ENCODE peak calls at places on chromosomes 12 and 14, in ten cellular contexts. W is suprapubic skin, S is HepG2, K is GM23338, Q is esophagus muscularis mucosa, X is prostate gland, F is stomach, N is K562, T is sigmoid colon, I is SK-N-SH. L is an unnamed sample. For H3K36me3, the result is how much of the 10 kb centered on the place peaks cover.

GRCh38 chr12:15118946-15119345 is 102.3 kb downstream of the RERG start:
- DNase-seq in W (no peak), S (no peak), K (no peak), Q (no peak), X (no peak), F (no peak), N (no peak), T (no peak), I (no peak), L (no peak)

GRCh38 chr12:56333679-56334489 is at the start of gene PAN2:
- DNase-seq in W (peak), S (peak), K (peak), Q (peak), X (peak), F (peak), N (peak), T (peak), I (peak), L (peak)

GRCh38 chr12:106919910-106920544 is 35.7 kb upstream of the TMEM263 start:
- DNase-seq in W (no peak), S (peak), K (peak), Q (no peak), X (peak), F (no peak), N (peak), T (no peak), I (peak), L (no peak)

GRCh38 chr12:89578499-89578898 is 52.7 kb upstream of the POC1B start:
- DNase-seq in W (no peak), S (no peak), K (no peak), Q (no peak), X (no peak), F (no peak), N (no peak), T (no peak), I (no peak), L (no peak)

GRCh38 chr12:108313236-108313608 is 25.9 kb downstream of the CMKLR1 start:
- DNase-seq in W (no peak), S (no peak), K (no peak), Q (no peak), X (no peak), F (no peak), N (no peak), T (no peak), I (no peak), L (no peak)

GRCh38 chr14:69876848-69877306 is 2.3 kb upstream of the SMOC1 start:
- DNase-seq in W (no peak), S (peak), K (no peak), Q (no peak), X (no peak), F (no peak), N (no peak), T (no peak), I (no peak), L (no peak)

GRCh38 chr12:21438643-21439042 is 1.2 kb downstream of the PYROXD1 start:
- DNase-seq in W (no peak), S (no peak), K (no peak), Q (no peak), X (no peak), F (no peak), N (no peak), T (no peak), I (no peak), L (no peak)

GRCh38 chr12:46452776-46453175 is 80.2 kb upstream of the SLC38A2 start:
- DNase-seq in W (no peak), S (no peak), K (no peak), Q (no peak), X (no peak), F (no peak), N (no peak), T (no peak), I (no peak), L (no peak)

GRCh38 chr12:59041241-59042121 is 121.2 kb upstream of the LRIG3 start:
- DNase-seq in W (no peak), S (no peak), K (no peak), Q (no peak), X (peak), F (no peak), N (no peak), T (no peak), I (no peak), L (no peak)

GRCh38 chr12:112176321-112177010 is 51.1 kb downstream of the TRAFD1 start:
- DNase-seq in W (no peak), S (no peak), K (no peak), Q (no peak), X (no peak), F (no peak), N (no peak), T (peak), I (no peak), L (no peak)

GRCh38 chr12:113040722-113041168 is 15.8 kb upstream of the DTX1 start:
- DNase-seq in W (peak), S (peak), K (no peak), Q (peak), X (no peak), F (peak), N (no peak), T (peak), I (no peak), L (peak)

GRCh38 chr12:50788562-50788961 is 24.7 kb downstream of the ATF1 start:
- DNase-seq in W (no peak), S (peak), K (no peak), Q (no peak), X (no peak), F (no peak), N (no peak), T (no peak), I (no peak), L (no peak)

GRCh38 chr14:75262641-75263040 is 16.0 kb upstream of the FOS start:
- DNase-seq in W (no peak), S (no peak), K (no peak), Q (no peak), X (no peak), F (no peak), N (no peak), T (peak), I (no peak), L (no peak)

GRCh38 chr12:21234395-21234794 is 100.3 kb downstream of the SLCO1A2 start:
- DNase-seq in W (no peak), S (no peak), K (no peak), Q (no peak), X (no peak), F (no peak), N (no peak), T (no peak), I (no peak), L (no peak)

GRCh38 chr12:40016960-40017359 is 88.9 kb downstream of the SLC2A13 start:
- DNase-seq in W (no peak), S (no peak), K (no peak), Q (no peak), X (no peak), F (no peak), N (peak), T (no peak), I (no peak), L (peak)

GRCh38 chr12:77943466-77943865 is 112.8 kb downstream of the NAV3 start:
- DNase-seq in W (no peak), S (no peak), K (no peak), Q (no peak), X (peak), F (no peak), N (no peak), T (no peak), I (no peak), L (no peak)

GRCh38 chr12:93380480-93381121 is 2.9 kb downstream of the NUDT4 start:
- DNase-seq in W (no peak), S (peak), K (peak), Q (no peak), X (no peak), F (no peak), N (no peak), T (no peak), I (peak), L (no peak)

GRCh38 chr12:47803196-47803875 is 16.4 kb downstream of the HDAC7 start:
- DNase-seq in W (no peak), S (no peak), K (no peak), Q (no peak), X (no peak), F (no peak), N (no peak), T (no peak), I (no peak), L (no peak)

GRCh38 chr14:92598549-92598905 is 84.9 kb downstream of the RIN3 start:
- DNase-seq in W (no peak), S (no peak), K (no peak), Q (no peak), X (no peak), F (no peak), N (no peak), T (no peak), I (no peak), L (no peak)

GRCh38 chr12:124379938-124380754 is 85.3 kb downstream of the RFLNA start:
- DNase-seq in W (no peak), S (no peak), K (no peak), Q (no peak), X (peak), F (peak), N (no peak), T (peak), I (no peak), L (peak)
- TF ChIP-seq POLR2AphosphoS5 in W (peak), S (no peak), K (peak), Q (peak), X (peak), F (peak), N (no peak), T (peak), I (peak), L (peak)

GRCh38 chr14:95353007-95353406 is 33.3 kb upstream of the CLMN start:
- DNase-seq in W (no peak), S (no peak), K (no peak), Q (no peak), X (no peak), F (no peak), N (no peak), T (no peak), I (no peak), L (no peak)
- H3K27ac ChIP-seq in W (no peak), S (no peak), K (no peak), Q (no peak), X (no peak), F (no peak), N (no peak), T (no peak), I (no peak), L (no peak)

DNA sequence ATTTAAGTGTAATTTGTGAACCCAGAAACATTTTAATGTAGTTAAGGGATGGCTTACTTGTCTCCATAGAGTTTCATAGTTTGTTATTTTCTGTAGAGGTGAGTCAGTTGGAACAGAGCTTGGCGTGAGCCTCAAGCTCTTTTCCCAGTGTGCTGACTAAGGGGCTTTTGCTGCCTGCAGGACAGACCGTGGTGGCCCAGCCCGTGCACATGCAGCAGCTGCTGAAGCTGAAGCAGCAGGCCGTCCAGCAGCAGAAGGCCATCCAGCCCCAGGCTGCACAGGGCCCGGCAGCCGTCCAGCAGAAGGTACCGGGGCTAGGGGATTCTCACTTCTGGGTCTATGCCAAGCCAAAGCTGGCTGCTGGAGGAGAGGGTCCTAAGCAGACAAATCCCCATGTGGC is 76.9 kb downstream of the DDX51 start:
- DNase-seq in W (no peak), S (no peak), K (no peak), Q (no peak), X (no peak), F (no peak), N (no peak), T (no peak), I (no peak), L (no peak)
- H3K36me3 ChIP-seq in W (half or more), S (under half), K (under half), Q (half or more), X (under half), F (half or more), N (half or more), T (half or more), I (under half), L (under half)

GRCh38 chr14:22097606-22098292 is 424.1 kb upstream of the OR4E1 start:
- DNase-seq in W (no peak), S (no peak), K (no peak), Q (no peak), X (no peak), F (no peak), N (no peak), T (no peak), I (no peak), L (no peak)

GRCh38 chr14:22097072-22097471 is 423.5 kb upstream of the OR4E1 start:
- DNase-seq in W (no peak), S (no peak), K (no peak), Q (no peak), X (no peak), F (no peak), N (no peak), T (no peak), I (no peak), L (no peak)

GRCh38 chr14:22096511-22096890 is 422.9 kb upstream of the OR4E1 start:
- DNase-seq in W (no peak), S (no peak), K (no peak), Q (no peak), X (no peak), F (no peak), N (no peak), T (no peak), I (no peak), L (no peak)

GRCh38 chr14:22098435-22098834 is 424.8 kb upstream of the OR4E1 start:
- DNase-seq in W (no peak), S (no peak), K (no peak), Q (no peak), X (no peak), F (no peak), N (no peak), T (no peak), I (no peak), L (no peak)

DNA sequence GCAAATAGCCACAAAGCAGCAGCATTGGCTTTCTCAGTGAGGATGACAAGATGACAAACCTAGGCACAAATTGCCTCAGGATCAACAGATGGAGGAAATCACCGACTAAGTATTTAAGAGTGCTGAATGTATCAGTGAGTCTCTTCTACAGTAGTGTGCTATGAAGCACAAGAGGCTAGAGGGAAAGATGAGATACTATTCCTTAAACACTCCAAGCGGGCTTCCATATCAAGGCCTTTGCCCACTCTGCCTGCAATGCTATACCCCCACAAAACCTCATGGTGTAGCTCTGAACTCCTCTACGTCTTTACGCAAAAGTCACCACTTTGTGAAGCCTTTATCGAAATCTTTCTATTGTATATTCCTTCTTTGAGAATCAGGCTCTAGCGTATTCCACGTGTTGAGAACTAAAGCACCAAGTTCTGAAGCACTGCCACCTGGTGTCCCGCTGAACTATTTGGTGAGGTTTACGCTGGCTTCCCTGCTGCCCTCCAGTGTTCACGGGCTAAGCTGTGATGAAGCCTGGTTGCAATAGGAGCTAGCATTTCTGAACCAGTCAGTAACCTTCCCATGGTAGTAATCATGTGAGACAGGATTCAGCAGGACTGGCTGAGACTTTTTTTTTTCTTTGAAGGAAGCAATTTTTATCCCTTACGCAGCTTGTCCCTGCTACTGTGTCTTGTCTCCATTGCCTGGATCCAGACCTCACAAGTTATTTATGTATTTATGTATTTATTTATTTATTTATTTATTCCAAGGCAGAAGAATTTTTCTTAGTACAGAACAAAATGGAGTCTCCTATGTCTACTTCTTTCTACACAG is 426.5 kb upstream of the OR4E1 start:
- DNase-seq in W (peak), S (peak), K (peak), Q (no peak), X (peak), F (peak), N (peak), T (peak), I (peak), L (peak)
- TF ChIP-seq POLR2AphosphoS5 in W (no peak), S (no peak), K (no peak), Q (no peak), X (peak), F (no peak), N (no peak), T (no peak), I (no peak), L (no peak)

GRCh38 chr14:103539056-103539825 is 10.2 kb downstream of the TRMT61A start:
- DNase-seq in W (no peak), S (no peak), K (no peak), Q (no peak), X (no peak), F (no peak), N (no peak), T (no peak), I (no peak), L (no peak)

GRCh38 chr14:103537175-103537990 is 8.4 kb downstream of the TRMT61A start:
- DNase-seq in W (no peak), S (no peak), K (no peak), Q (no peak), X (no peak), F (no peak), N (no peak), T (peak), I (no peak), L (no peak)

GRCh38 chr14:103535891-103536565 is 7.0 kb downstream of the TRMT61A start:
- DNase-seq in W (no peak), S (no peak), K (no peak), Q (no peak), X (no peak), F (no peak), N (no peak), T (peak), I (no peak), L (no peak)

GRCh38 chr14:103536693-103537092 is 7.7 kb downstream of the TRMT61A start:
- DNase-seq in W (no peak), S (no peak), K (no peak), Q (no peak), X (no peak), F (no peak), N (no peak), T (peak), I (no peak), L (no peak)

GRCh38 chr14:103538291-103539055 is 9.5 kb downstream of the TRMT61A start:
- DNase-seq in W (no peak), S (no peak), K (no peak), Q (no peak), X (no peak), F (peak), N (no peak), T (peak), I (peak), L (no peak)
- H3K27ac ChIP-seq in W (peak), S (no peak), K (no peak), Q (peak), X (peak), F (peak), N (no peak), T (peak), I (no peak), L (peak)

GRCh38 chr12:128687851-128688250 is 135.9 kb downstream of the SLC15A4 start:
- DNase-seq in W (no peak), S (no peak), K (no peak), Q (no peak), X (no peak), F (no peak), N (no peak), T (no peak), I (no peak), L (no peak)
- H3K36me3 ChIP-seq in W (under half), S (under half), K (under half), Q (under half), X (under half), F (under half), N (under half), T (under half), I (under half), L (under half)

DNA sequence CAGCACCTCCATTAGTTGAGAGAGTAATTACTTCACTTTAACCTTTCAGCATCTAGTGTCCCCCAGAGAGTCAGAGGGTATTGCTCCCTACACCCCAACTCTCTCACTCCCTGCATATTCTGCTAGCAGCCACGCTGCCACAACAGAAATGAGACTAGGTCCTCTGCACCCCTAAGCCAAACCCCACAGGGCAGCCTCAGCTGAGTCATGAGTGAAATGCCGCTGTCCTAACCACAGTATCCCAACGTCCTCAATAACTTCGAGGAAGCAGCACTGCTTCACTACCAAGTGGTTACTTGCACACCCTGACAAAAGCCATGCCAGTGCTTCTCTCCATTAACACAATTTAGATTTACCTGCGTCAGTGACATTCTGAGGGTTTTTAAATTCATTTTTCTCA is 6.9 kb upstream of the LYZ start:
- DNase-seq in W (no peak), S (no peak), K (no peak), Q (no peak), X (no peak), F (no peak), N (peak), T (no peak), I (no peak), L (no peak)
- TF ChIP-seq POLR2AphosphoS5 in W (no peak), S (no peak), K (no peak), Q (no peak), X (no peak), F (no peak), N (no peak), T (no peak), I (no peak), L (no peak)

GRCh38 chr12:97223419-97223818 is 239.2 kb upstream of the RMST start:
- DNase-seq in W (no peak), S (no peak), K (no peak), Q (no peak), X (no peak), F (no peak), N (no peak), T (no peak), I (no peak), L (no peak)
- H3K27ac ChIP-seq in W (no peak), S (no peak), K (no peak), Q (no peak), X (no peak), F (no peak), N (no peak), T (no peak), I (no peak), L (no peak)

L was measured in transverse colon.